ENCODE peak calls at places on chromosomes 12 and 14, in ten cellular contexts. W is activated naive CD4-positive, alpha-beta T cell treated with anti-CD3 and anti-CD28 coated beads, Interleukin-2, amount 10 ng/mL, durations not matched to agents 7 days and 5 days; Y is omental fat pad; B is NCI-H1694 treated with DMSO at 0.1 percent for 48 hours; N is cardiac muscle cell; J is AG20443; R is activated CD4-positive, alpha-beta T cell treated with anti-CD3 and anti-CD28 coated beads, Interleukin-2, amount 50 U/mL, for 24 hours; C is prostate gland; O is activated CD4-positive, alpha-beta memory T cell treated with anti-CD3 and anti-CD28 coated beads for 36 hours; D is naive thymus-derived CD8-positive, alpha-beta T cell. L is an unnamed sample.

GRCh38 chr12:27177716-27178115 is 66.4 kb upstream of the STK38L start:
- DNase-seq in Y (no peak), W (no peak), C (no peak), R (no peak), O (no peak), N (peak), D (no peak), J (peak), B (no peak), L (no peak)

GRCh38 chr14:55979096-55979495 is 139.1 kb upstream of the PELI2 start:
- DNase-seq in J (no peak), D (no peak), N (no peak), R (no peak), O (no peak), C (no peak), W (no peak), Y (no peak), B (peak), L (no peak)

GRCh38 chr12:10285919-10286318 is 21.8 kb upstream of the KLRD1 start:
- DNase-seq in D (no peak), C (no peak), J (no peak), O (peak), N (no peak), B (no peak), Y (no peak), W (peak), R (peak), L (no peak)

GRCh38 chr14:93543766-93544165 is 113.0 kb downstream of the UNC79 start:
- DNase-seq in C (no peak), W (no peak), D (no peak), B (peak), N (peak), J (peak), Y (no peak), R (no peak), O (no peak), L (no peak)

GRCh38 chr12:123063535-123063934 is 83.1 kb downstream of the ARL6IP4 start:
- DNase-seq in C (no peak), Y (no peak), O (no peak), B (peak), W (peak), J (peak), D (no peak), R (no peak), N (no peak), L (peak)

GRCh38 chr12:14393736-14394135 is 28.3 kb downstream of the ATF7IP start:
- DNase-seq in D (no peak), O (no peak), Y (no peak), N (no peak), W (no peak), B (no peak), J (no peak), R (no peak), C (no peak), L (no peak)

GRCh38 chr12:89708793-89709156 is at the start of gene ATP2B1:
- DNase-seq in R (peak), N (peak), J (peak), O (peak), D (peak), Y (peak), W (peak), B (peak), C (peak), L (peak)

GRCh38 chr14:89720741-89721315 is 233.7 kb downstream of the EFCAB11 start:
- DNase-seq in R (no peak), C (no peak), D (peak), O (peak), W (peak), N (no peak), J (no peak), B (no peak), Y (no peak), L (peak)

GRCh38 chr14:50347521-50347920 is 35.4 kb downstream of the DMAC2L start:
- DNase-seq in R (no peak), W (no peak), N (peak), J (peak), C (no peak), B (no peak), Y (no peak), O (no peak), D (no peak), L (no peak)

GRCh38 chr12:110746550-110746949 is 3.9 kb upstream of the PPP1CC start:
- DNase-seq in N (no peak), W (no peak), O (no peak), B (no peak), J (no peak), C (no peak), D (no peak), R (no peak), Y (no peak), L (no peak)

GRCh38 chr12:5497329-5498058 is 65.6 kb downstream of the NTF3 start:
- DNase-seq in W (no peak), B (no peak), R (no peak), N (no peak), D (no peak), C (no peak), Y (no peak), O (no peak), J (peak), L (no peak)

GRCh38 chr12:128729628-128730121 is 94.1 kb downstream of the SLC15A4 start:
- DNase-seq in D (no peak), J (no peak), O (no peak), N (no peak), C (no peak), R (no peak), Y (no peak), B (no peak), W (no peak), L (no peak)

GRCh38 chr12:13222076-13222475 is 25.6 kb downstream of the EMP1 start:
- DNase-seq in R (no peak), W (no peak), D (no peak), O (no peak), N (no peak), B (no peak), J (peak), Y (no peak), C (no peak), L (no peak)

GRCh38 chr14:67815573-67816235 is 686 bp downstream of the ZFYVE26 start:
- DNase-seq in J (peak), D (no peak), B (no peak), N (peak), W (peak), Y (no peak), C (no peak), O (no peak), R (no peak), L (no peak)

GRCh38 chr14:70934084-70934483 is 26.8 kb downstream of the PCNX1 start:
- DNase-seq in J (peak), W (no peak), C (no peak), N (peak), Y (no peak), B (no peak), R (no peak), O (no peak), D (no peak), L (no peak)

GRCh38 chr14:103762011-103762410 is 46.4 kb downstream of the ZFYVE21 start:
- DNase-seq in J (no peak), Y (no peak), N (no peak), W (no peak), D (no peak), C (no peak), B (no peak), R (no peak), O (no peak), L (no peak)

GRCh38 chr12:15601210-15601800 is 187.9 kb downstream of the EPS8 start:
- DNase-seq in B (no peak), N (peak), D (no peak), W (no peak), J (peak), Y (no peak), O (peak), R (no peak), C (no peak), L (no peak)

GRCh38 chr14:93788557-93789365 is 476 bp upstream of the PRIMA1 start:
- DNase-seq in N (peak), J (peak), R (no peak), B (peak), D (no peak), Y (no peak), W (no peak), O (no peak), C (peak), L (no peak)

GRCh38 chr14:28772613-28773012 is 6.0 kb downstream of the FOXG1 start:
- DNase-seq in N (no peak), Y (no peak), C (no peak), J (no peak), B (peak), D (no peak), W (no peak), O (no peak), R (no peak), L (no peak)

GRCh38 chr12:44464180-44464579 is 411.9 kb downstream of the NELL2 start:
- DNase-seq in C (no peak), R (no peak), Y (no peak), J (no peak), W (no peak), O (no peak), B (no peak), D (no peak), N (no peak), L (no peak)

GRCh38 chr12:56948881-56949280 is 8.5 kb downstream of the RDH16 start:
- DNase-seq in Y (no peak), D (no peak), W (no peak), O (no peak), C (no peak), N (no peak), B (no peak), J (no peak), R (no peak), L (no peak)

GRCh38 chr12:39646963-39647362 is 27.4 kb upstream of the ABCD2 start:
- DNase-seq in B (no peak), Y (no peak), O (no peak), N (no peak), J (no peak), D (no peak), W (no peak), C (no peak), R (no peak), L (no peak)

GRCh38 chr12:52277486-52278245 is 3.2 kb downstream of the KRT86 start:
- DNase-seq in D (no peak), J (no peak), Y (no peak), O (no peak), R (no peak), B (no peak), W (peak), N (no peak), C (no peak), L (no peak)

GRCh38 chr12:131754184-131754583 is 43.3 kb downstream of the SFSWAP start:
- DNase-seq in O (no peak), B (no peak), Y (no peak), C (no peak), W (no peak), J (no peak), R (no peak), N (no peak), D (no peak), L (no peak)

GRCh38 chr14:90053044-90053443 is 8.8 kb upstream of the KCNK13 start:
- DNase-seq in R (no peak), Y (no peak), N (no peak), J (peak), O (no peak), D (no peak), W (no peak), B (no peak), C (no peak), L (no peak)

GRCh38 chr12:110249716-110250225 is 31.3 kb upstream of the ATP2A2 start:
- DNase-seq in B (no peak), J (peak), D (no peak), Y (no peak), W (no peak), O (no peak), C (peak), N (peak), R (no peak), L (no peak)

GRCh38 chr14:95597784-95598204 is 62.9 kb downstream of the GLRX5 start:
- DNase-seq in D (no peak), Y (no peak), W (no peak), O (peak), C (no peak), R (no peak), B (peak), J (peak), N (peak), L (no peak)

L was measured in HL-60.